ENCODE peak calls at places on chromosomes 1 and 21, in ten cellular contexts. S, D, V, N, Y, H, F, C, Q and Z are unnamed samples. For H3K9me3, the result is how much of the 10 kb centered on the place peaks cover.

GRCh38 chr21:36861924-36862323 is 104.5 kb downstream of the HLCS start:
- DNase-seq in S (no peak), D (no peak), V (no peak), N (no peak), Y (peak), H (no peak), F (no peak), C (no peak), Q (no peak), Z (no peak)

GRCh38 chr1:169119405-169119804 is 12.9 kb downstream of the ATP1B1 start:
- DNase-seq in S (no peak), D (no peak), V (no peak), N (no peak), Y (peak), H (no peak), F (peak), C (no peak), Q (no peak), Z (peak)

GRCh38 chr1:107004421-107004820 is 52.1 kb upstream of the PRMT6 start:
- DNase-seq in S (no peak), D (no peak), V (no peak), N (no peak), Y (peak), H (no peak), F (peak), C (no peak), Q (no peak), Z (no peak)

GRCh38 chr1:29514361-29515187 is 278.3 kb downstream of the PTPRU start:
- DNase-seq in S (no peak), D (no peak), V (no peak), N (no peak), Y (no peak), H (no peak), F (no peak), C (no peak), Q (no peak), Z (no peak)

GRCh38 chr1:12438349-12438924 is 179.6 kb downstream of the DHRS3 start:
- DNase-seq in S (no peak), D (no peak), V (no peak), N (no peak), Y (peak), H (no peak), F (no peak), C (no peak), Q (no peak), Z (no peak)

GRCh38 chr1:55005351-55006140 is 6.8 kb downstream of the BSND start:
- DNase-seq in S (no peak), D (no peak), V (peak), N (no peak), Y (no peak), H (no peak), F (no peak), C (no peak), Q (no peak), Z (no peak)

GRCh38 chr1:47575855-47576757 is 138.3 kb downstream of the FOXD2 start:
- DNase-seq in S (peak), D (no peak), V (no peak), N (no peak), Y (peak), H (no peak), F (peak), C (no peak), Q (no peak), Z (no peak)

GRCh38 chr1:47415728-47416318 is at the start of gene FOXE3:
- DNase-seq in S (no peak), D (no peak), V (no peak), N (no peak), Y (no peak), H (no peak), F (no peak), C (no peak), Q (no peak), Z (no peak)

GRCh38 chr1:69524010-69524409 is 43.7 kb upstream of the LRRC7 start:
- DNase-seq in S (no peak), D (no peak), V (no peak), N (no peak), Y (peak), H (no peak), F (peak), C (no peak), Q (no peak), Z (no peak)

GRCh38 chr1:67532452-67533216 is 102.4 kb upstream of the SERBP1 start:
- DNase-seq in S (peak), D (peak), V (no peak), N (peak), Y (peak), H (no peak), F (peak), C (no peak), Q (no peak), Z (peak)

GRCh38 chr1:63674238-63674864 is 81.1 kb downstream of the PGM1 start:
- DNase-seq in S (peak), D (no peak), V (peak), N (peak), Y (peak), H (no peak), F (peak), C (peak), Q (peak), Z (no peak)

GRCh38 chr1:177278626-177279390 is 108.0 kb downstream of the BRINP2 start:
- DNase-seq in S (peak), D (no peak), V (no peak), N (no peak), Y (peak), H (no peak), F (peak), C (no peak), Q (no peak), Z (no peak)

GRCh38 chr1:21384620-21385019 is 55.3 kb upstream of the NBPF3 start:
- DNase-seq in S (no peak), D (no peak), V (no peak), N (no peak), Y (no peak), H (no peak), F (no peak), C (no peak), Q (no peak), Z (no peak)

GRCh38 chr1:110190282-110190929 is 19.7 kb upstream of the KCNC4 start:
- DNase-seq in S (no peak), D (no peak), V (peak), N (no peak), Y (no peak), H (no peak), F (no peak), C (peak), Q (no peak), Z (no peak)

GRCh38 chr1:226821719-226822085 is 48.7 kb upstream of the PSEN2 start:
- DNase-seq in S (no peak), D (no peak), V (no peak), N (no peak), Y (peak), H (no peak), F (peak), C (no peak), Q (no peak), Z (no peak)

GRCh38 chr1:205077158-205077933 is 6.9 kb downstream of the TMEM81 start:
- DNase-seq in S (no peak), D (no peak), V (no peak), N (no peak), Y (peak), H (no peak), F (peak), C (no peak), Q (no peak), Z (no peak)

GRCh38 chr1:28592314-28593071 is 428 bp downstream of the RAB42 start:
- DNase-seq in S (peak), D (no peak), V (peak), N (no peak), Y (no peak), H (no peak), F (peak), C (peak), Q (peak), Z (no peak)

GRCh38 chr1:4056422-4056821 is 156.3 kb upstream of the C1orf174 start:
- DNase-seq in S (no peak), D (no peak), V (no peak), N (no peak), Y (no peak), H (no peak), F (no peak), C (no peak), Q (no peak), Z (no peak)
- H3K9me3 ChIP-seq in S (under half), D (under half), V (under half), N (under half), Y (under half), H (under half), F (under half), C (under half), Q (under half), Z (under half)

DNA sequence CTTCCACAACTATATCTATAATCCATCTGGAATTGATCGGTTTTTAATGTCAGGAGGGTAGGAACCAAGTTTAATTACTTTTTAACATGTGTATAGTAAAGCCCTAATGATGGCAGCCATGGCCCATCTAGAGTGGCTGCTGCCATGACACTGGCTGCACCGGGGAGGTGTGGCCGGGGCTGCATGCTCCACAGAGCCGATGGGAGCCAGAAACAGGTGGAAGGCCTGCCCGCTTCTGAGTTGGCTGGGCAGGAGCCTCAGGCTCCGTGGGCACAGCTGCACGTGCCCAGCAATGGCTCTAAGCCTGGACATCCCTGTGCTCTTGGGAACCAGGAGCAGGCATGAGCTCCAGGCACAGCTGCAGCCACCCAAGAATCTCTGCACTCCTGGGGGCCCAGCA is 73.0 kb downstream of the GBP6 start:
- DNase-seq in S (no peak), D (no peak), V (no peak), N (no peak), Y (no peak), H (no peak), F (no peak), C (no peak), Q (no peak), Z (no peak)
- H3K9me3 ChIP-seq in S (under half), D (under half), V (under half), N (under half), Y (under half), H (under half), F (under half), C (under half), Q (under half), Z (under half)

DNA sequence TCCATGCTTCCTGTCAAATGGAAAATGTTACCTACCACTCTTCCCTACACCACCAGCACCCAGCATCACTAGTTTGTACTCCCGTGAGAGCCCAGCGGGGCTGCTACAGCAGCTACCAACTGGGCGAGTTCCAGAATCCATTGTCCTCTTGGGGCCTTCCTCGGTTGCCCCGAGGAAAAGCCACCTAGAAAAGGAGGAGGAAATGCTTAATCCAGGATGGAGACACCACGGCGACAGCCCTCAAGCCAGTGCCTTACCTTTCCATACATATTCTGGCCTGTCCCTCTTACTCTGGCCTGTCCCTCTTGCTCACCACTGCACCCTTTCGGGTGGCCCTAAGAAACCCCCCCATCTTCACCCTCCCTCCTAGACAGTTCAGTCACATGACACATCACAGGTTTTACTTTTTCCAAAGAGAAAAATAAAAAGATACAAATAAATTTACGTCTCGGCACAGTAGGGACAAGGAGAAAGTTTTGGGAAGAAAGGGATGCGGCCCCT is 478 bp downstream of the RIT1 start:
- DNase-seq in S (peak), D (peak), V (no peak), N (no peak), Y (peak), H (no peak), F (peak), C (no peak), Q (no peak), Z (no peak)
- H3K9me3 ChIP-seq in S (under half), D (under half), V (under half), N (under half), Y (under half), H (under half), F (under half), C (under half), Q (under half), Z (under half)

GRCh38 chr21:42481169-42481568 is 14.9 kb downstream of the RSPH1 start:
- DNase-seq in S (no peak), D (no peak), V (no peak), N (no peak), Y (no peak), H (no peak), F (no peak), C (no peak), Q (no peak), Z (no peak)

GRCh38 chr21:42476493-42477342 is 19.3 kb downstream of the RSPH1 start:
- DNase-seq in S (peak), D (no peak), V (no peak), N (no peak), Y (no peak), H (no peak), F (no peak), C (no peak), Q (no peak), Z (no peak)

GRCh38 chr21:42478504-42478903 is 17.5 kb downstream of the RSPH1 start:
- DNase-seq in S (no peak), D (no peak), V (no peak), N (no peak), Y (no peak), H (no peak), F (no peak), C (no peak), Q (no peak), Z (no peak)

GRCh38 chr21:42479582-42479981 is 16.4 kb downstream of the RSPH1 start:
- DNase-seq in S (no peak), D (no peak), V (no peak), N (no peak), Y (no peak), H (no peak), F (no peak), C (no peak), Q (no peak), Z (no peak)

GRCh38 chr21:42480736-42481135 is 15.3 kb downstream of the RSPH1 start:
- DNase-seq in S (no peak), D (no peak), V (no peak), N (no peak), Y (no peak), H (no peak), F (no peak), C (no peak), Q (no peak), Z (no peak)
- H3K9me3 ChIP-seq in S (under half), D (under half), V (under half), N (under half), Y (under half), H (under half), F (under half), C (under half), Q (under half), Z (under half)